ENCODE peak calls at places on chromosomes 3 and 15, in five cellular contexts. N is fibroblast of villous mesenchyme, F is HFF-Myc, Z is GM12865, P is pancreas. I is an unnamed sample.
A peak's percentile ranks its signal among the peaks of the same experiment; 100 is the strongest.

GRCh38 chr15:37094542-37095196 is 5.7 kb downstream of the MEIS2 start:
- DNase-seq in P (no peak), N (peak; percentile 66), F (no peak), Z (peak; percentile 47), I (no peak)

GRCh38 chr3:65406470-65406869 is 632.2 kb downstream of the MAGI1 start:
- DNase-seq in F (no peak), P (no peak), Z (no peak), N (peak; percentile 85), I (peak; percentile 7)

GRCh38 chr15:37485056-37485455 is 384.7 kb upstream of the MEIS2 start:
- DNase-seq in P (no peak), F (no peak), Z (no peak), N (no peak), I (no peak)

GRCh38 chr3:32818431-32819085 is 761 bp downstream of the TRIM71 start:
- DNase-seq in F (no peak), Z (no peak), N (no peak), P (peak; percentile 49), I (no peak)

GRCh38 chr15:78438595-78439285 is 724 bp downstream of the IREB2 start:
- DNase-seq in Z (peak; percentile 41), P (no peak), N (peak; percentile 34), F (no peak), I (no peak)

GRCh38 chr3:42839616-42840015 is 30.4 kb downstream of the ACKR2 start:
- DNase-seq in N (peak; percentile 71), P (no peak), F (peak; percentile 29), Z (peak; percentile 83), I (peak; percentile 41)

GRCh38 chr3:160473233-160473632 is 23.6 kb upstream of the TRIM59 start:
- DNase-seq in Z (no peak), P (no peak), N (peak; percentile 23), F (peak; percentile 54), I (peak; percentile 57)

GRCh38 chr3:142724682-142725351 is 983 bp downstream of the TRPC1 start:
- DNase-seq in N (peak; percentile 33), F (no peak), P (peak; percentile 67), Z (no peak), I (no peak)

GRCh38 chr3:193734737-193735366 is 141.8 kb downstream of the OPA1 start:
- DNase-seq in F (no peak), N (no peak), P (no peak), Z (no peak), I (no peak)

GRCh38 chr3:134342269-134342668 is 32.0 kb downstream of the AMOTL2 start:
- DNase-seq in F (no peak), N (no peak), Z (no peak), P (no peak), I (no peak)

GRCh38 chr3:16177962-16178627 is 3.6 kb downstream of the GALNT15 start:
- DNase-seq in P (peak; percentile 89), F (peak; percentile 52), Z (peak; percentile 69), N (peak; percentile 85), I (peak; percentile 42)

GRCh38 chr3:28668377-28668721 is 319.7 kb upstream of the AZI2 start:
- DNase-seq in Z (no peak), F (no peak), P (no peak), N (no peak), I (no peak)

GRCh38 chr3:4065080-4065479 is 238.1 kb upstream of the SETMAR start:
- DNase-seq in F (no peak), Z (peak; percentile 13), N (no peak), P (no peak), I (no peak)

GRCh38 chr3:5304789-5305680 is 117.5 kb downstream of the EDEM1 start:
- DNase-seq in P (no peak), F (peak; percentile 9), Z (peak; percentile 74), N (peak; percentile 48), I (no peak)

GRCh38 chr3:192408721-192409151 is 318.6 kb downstream of the FGF12 start:
- DNase-seq in N (no peak), F (no peak), Z (no peak), P (peak; percentile 41), I (no peak)

GRCh38 chr3:119352863-119353527 is 58.8 kb downstream of the ARHGAP31 start:
- DNase-seq in F (peak; percentile 15), Z (peak; percentile 61), P (no peak), N (peak; percentile 83), I (peak; percentile 42)

GRCh38 chr3:182046365-182046764 is 334.6 kb downstream of the SOX2 start:
- DNase-seq in P (peak; percentile 27), N (no peak), F (no peak), Z (no peak), I (no peak)

GRCh38 chr3:134430950-134431445 is 54.8 kb downstream of the ANAPC13 start:
- DNase-seq in N (no peak), P (no peak), F (no peak), Z (peak; percentile 18), I (no peak)

GRCh38 chr15:74036271-74037170 is 42.0 kb downstream of the PML start:
- DNase-seq in N (peak; percentile 75), Z (no peak), P (peak; percentile 47), F (no peak), I (no peak)

GRCh38 chr3:3027976-3028567 is 82.1 kb downstream of the IL5RA start:
- DNase-seq in Z (peak; percentile 28), N (no peak), P (no peak), F (no peak), I (no peak)

GRCh38 chr3:179750720-179751328 is 98.0 kb downstream of the USP13 start:
- DNase-seq in N (peak; percentile 32), Z (peak; percentile 17), F (no peak), P (no peak), I (no peak)

GRCh38 chr3:66098436-66098835 is 59.7 kb upstream of the MAGI1 start:
- DNase-seq in P (no peak), Z (no peak), F (no peak), N (peak; percentile 45), I (peak; percentile 18)

GRCh38 chr3:4995500-4996053 is 16.3 kb downstream of the BHLHE40 start:
- DNase-seq in Z (no peak), F (no peak), N (no peak), P (no peak), I (no peak)

GRCh38 chr3:67044295-67044694 is 46.2 kb downstream of the KBTBD8 start:
- DNase-seq in F (no peak), Z (no peak), N (no peak), P (no peak), I (no peak)

DNA sequence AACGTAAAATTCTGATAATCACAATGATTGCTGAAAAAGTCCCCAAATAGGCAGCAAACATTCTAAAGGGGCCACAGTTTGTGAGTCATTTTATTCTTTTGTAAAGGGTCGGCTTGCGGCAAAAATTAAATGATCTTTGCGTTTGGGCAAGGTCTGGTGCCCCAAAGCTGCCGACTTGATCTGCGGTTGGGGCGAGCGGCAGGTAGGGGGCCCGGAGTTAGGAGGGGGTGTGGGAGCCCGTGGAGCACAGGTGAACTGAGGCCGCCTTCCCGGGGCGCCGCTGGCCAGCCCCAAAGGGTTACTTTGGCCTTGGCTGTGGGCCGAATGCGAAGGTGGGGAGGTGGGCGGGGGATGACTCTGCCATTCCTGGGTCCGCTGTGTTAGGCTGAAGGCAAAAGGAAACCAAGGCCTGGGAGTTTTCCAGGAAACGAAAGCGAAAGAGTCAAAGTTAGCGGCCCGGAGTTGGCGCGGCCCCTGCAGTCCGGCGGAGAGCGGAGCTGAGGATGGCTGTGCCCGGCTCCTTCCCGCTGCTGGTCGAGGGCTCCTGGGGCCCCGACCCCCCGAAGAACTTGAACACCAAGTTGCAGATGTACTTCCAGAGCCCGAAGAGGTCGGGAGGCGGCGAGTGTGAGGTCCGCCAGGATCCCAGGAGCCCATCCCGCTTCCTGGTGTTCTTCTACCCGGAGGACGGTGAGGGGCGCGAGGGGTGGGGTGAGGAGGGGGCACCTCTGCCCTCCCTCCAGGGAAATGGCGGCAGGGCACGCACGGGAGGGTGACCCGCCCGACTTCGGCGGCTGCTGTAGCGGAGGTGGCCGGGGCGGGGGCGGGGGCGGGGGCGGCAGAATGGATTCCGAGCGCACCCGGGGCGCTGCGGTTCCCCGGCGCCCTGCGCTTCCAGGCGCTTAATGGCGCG is at the start of gene PARP14:
- DNase-seq in Z (peak; percentile 84), F (peak; percentile 30), P (peak; percentile 81), N (peak; percentile 88), I (peak; percentile 21)
- TF ChIP-seq CTCF in Z (no peak), F (peak; percentile 4), P (no peak), N (peak; percentile 12), I (no peak)

DNA sequence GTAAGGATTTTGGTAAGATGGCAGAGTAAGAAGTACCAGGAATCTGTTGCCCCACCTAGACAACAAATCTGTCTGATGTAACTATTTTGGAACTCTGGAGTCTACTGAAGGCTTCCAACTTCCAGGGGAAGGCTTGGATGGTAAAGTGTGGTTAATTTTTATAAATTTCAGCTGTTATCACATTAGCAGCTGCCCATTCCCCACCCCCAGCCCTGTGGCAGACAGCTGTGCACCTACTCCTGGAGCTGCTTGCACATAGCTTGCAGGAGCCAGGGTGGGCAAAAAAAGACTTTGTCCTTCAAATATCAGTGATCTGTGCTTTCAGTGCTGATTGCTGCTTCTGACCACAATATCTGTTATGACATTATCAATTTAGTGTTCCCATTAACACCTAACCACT is 47.4 kb downstream of the FRMD5 start:
- DNase-seq in F (no peak), P (no peak), Z (no peak), N (no peak), I (no peak)
- H3K4me3 ChIP-seq in F (no peak overlapping the region), P (no peak overlapping the region), Z (no peak overlapping the region), N (no peak overlapping the region), I (no peak overlapping the region)

GRCh38 chr3:30986551-30986950 is 92.1 kb upstream of the GADL1 start:
- DNase-seq in P (no peak), F (no peak), N (no peak), Z (no peak), I (no peak)
- TF ChIP-seq CTCF in P (no peak), F (no peak), N (no peak), Z (no peak), I (no peak)

GRCh38 chr3:122269045-122269444 is 56.0 kb upstream of the CSTA start:
- DNase-seq in F (no peak), P (no peak), Z (no peak), N (no peak), I (no peak)

GRCh38 chr3:122272889-122273288 is 52.2 kb upstream of the CSTA start:
- DNase-seq in F (no peak), P (no peak), Z (no peak), N (no peak), I (no peak)

GRCh38 chr3:122273498-122273897 is 51.5 kb upstream of the CSTA start:
- DNase-seq in Z (no peak), F (no peak), N (no peak), P (no peak), I (no peak)

GRCh38 chr3:122268257-122269024 is 56.6 kb upstream of the CSTA start:
- DNase-seq in P (no peak), N (peak; percentile 20), Z (peak; percentile 74), F (no peak), I (no peak)

GRCh38 chr3:122271246-122271898 is 53.7 kb upstream of the CSTA start:
- DNase-seq in P (no peak), F (no peak), Z (peak; percentile 39), N (peak; percentile 25), I (no peak)
- H3K4me3 ChIP-seq in P (no peak overlapping the region), F (no peak overlapping the region), Z (no peak overlapping the region), N (no peak overlapping the region), I (no peak overlapping the region)

GRCh38 chr15:76647612-76648011 is 257.5 kb downstream of the SCAPER start:
- DNase-seq in F (no peak), P (no peak), Z (no peak), N (no peak), I (no peak)

GRCh38 chr15:76642671-76643070 is 262.5 kb downstream of the SCAPER start:
- DNase-seq in P (no peak), N (no peak), Z (peak; percentile 3), F (no peak), I (no peak)
- TF ChIP-seq CTCF in P (no peak), N (peak; percentile 43), Z (peak; percentile 9), F (peak; percentile 24), I (peak; percentile 28)